ENCODE peak calls at places on chromosomes 11 and 22, in five cellular contexts. One of them, this sample, is unnamed.

GRCh38 chr11:120612363-120613263 is 101.1 kb downstream of the GRIK4 start:
- DNase-seq in AG04450: peak
- DNase-seq in GM23248: peak
- DNase-seq in spleen: no peak
- DNase-seq in heart left ventricle: peak
- DNase-seq in this sample: no peak

GRCh38 chr11:124602751-124603150 is 8.5 kb upstream of the PANX3 start:
- DNase-seq in AG04450: no peak
- DNase-seq in heart left ventricle: no peak
- DNase-seq in GM23248: peak
- DNase-seq in spleen: no peak
- DNase-seq in this sample: no peak

GRCh38 chr22:38841211-38841610 is 2.6 kb downstream of the NPTXR start:
- DNase-seq in GM23248: no peak
- DNase-seq in heart left ventricle: no peak
- DNase-seq in AG04450: no peak
- DNase-seq in spleen: peak
- DNase-seq in this sample: no peak

GRCh38 chr11:68012843-68013610 is 2.9 kb downstream of the ALDH3B1 start:
- DNase-seq in GM23248: peak
- DNase-seq in spleen: no peak
- DNase-seq in heart left ventricle: no peak
- DNase-seq in AG04450: peak
- DNase-seq in this sample: no peak

GRCh38 chr11:9066432-9066925 is 24.9 kb downstream of the SCUBE2 start:
- DNase-seq in spleen: no peak
- DNase-seq in AG04450: no peak
- DNase-seq in GM23248: no peak
- DNase-seq in heart left ventricle: no peak
- DNase-seq in this sample: no peak

GRCh38 chr22:43252319-43252718 is 65.4 kb upstream of the TTLL12 start:
- DNase-seq in heart left ventricle: no peak
- DNase-seq in spleen: no peak
- DNase-seq in GM23248: no peak
- DNase-seq in AG04450: no peak
- DNase-seq in this sample: no peak

GRCh38 chr11:72135891-72136676 is 559 bp downstream of the FOLR3 start:
- DNase-seq in heart left ventricle: no peak
- DNase-seq in spleen: no peak
- DNase-seq in GM23248: no peak
- DNase-seq in AG04450: no peak
- DNase-seq in this sample: no peak

GRCh38 chr11:65485820-65486219 is 13.0 kb upstream of the MALAT1 start:
- DNase-seq in GM23248: peak
- DNase-seq in AG04450: no peak
- DNase-seq in spleen: no peak
- DNase-seq in heart left ventricle: no peak
- DNase-seq in this sample: no peak

GRCh38 chr11:131899954-131900580 is 529.7 kb downstream of the NTM start:
- DNase-seq in GM23248: peak
- DNase-seq in AG04450: no peak
- DNase-seq in spleen: no peak
- DNase-seq in heart left ventricle: peak
- DNase-seq in this sample: no peak

GRCh38 chr11:75554258-75555022 is 7.6 kb upstream of the SERPINH1 start:
- DNase-seq in GM23248: peak
- DNase-seq in heart left ventricle: peak
- DNase-seq in AG04450: peak
- DNase-seq in spleen: no peak
- DNase-seq in this sample: peak

GRCh38 chr22:19477321-19478085 is 1.5 kb downstream of the UFD1 start:
- DNase-seq in GM23248: peak
- DNase-seq in AG04450: no peak
- DNase-seq in heart left ventricle: no peak
- DNase-seq in spleen: no peak
- DNase-seq in this sample: no peak

GRCh38 chr11:131696584-131697120 is 326.2 kb downstream of the NTM start:
- DNase-seq in heart left ventricle: no peak
- DNase-seq in GM23248: no peak
- DNase-seq in spleen: no peak
- DNase-seq in AG04450: no peak
- DNase-seq in this sample: no peak

GRCh38 chr22:50703726-50704509 is 31.3 kb downstream of the SHANK3 start:
- DNase-seq in GM23248: no peak
- DNase-seq in spleen: peak
- DNase-seq in heart left ventricle: peak
- DNase-seq in AG04450: no peak
- DNase-seq in this sample: no peak

GRCh38 chr22:50705851-50706351 is 32.1 kb upstream of the ACR start:
- DNase-seq in AG04450: no peak
- DNase-seq in GM23248: no peak
- DNase-seq in heart left ventricle: peak
- DNase-seq in spleen: peak
- DNase-seq in this sample: no peak

GRCh38 chr22:50704510-50705218 is 32.0 kb downstream of the SHANK3 start:
- DNase-seq in GM23248: no peak
- DNase-seq in spleen: peak
- DNase-seq in heart left ventricle: peak
- DNase-seq in AG04450: no peak
- DNase-seq in this sample: no peak

GRCh38 chr22:50706481-50707125 is 31.4 kb upstream of the ACR start:
- DNase-seq in GM23248: no peak
- DNase-seq in spleen: peak
- DNase-seq in heart left ventricle: peak
- DNase-seq in AG04450: no peak
- DNase-seq in this sample: no peak

GRCh38 chr22:50705219-50705691 is 32.6 kb downstream of the SHANK3 start:
- DNase-seq in AG04450: peak
- DNase-seq in heart left ventricle: peak
- DNase-seq in spleen: peak
- DNase-seq in GM23248: no peak
- DNase-seq in this sample: no peak
- H3K4me3 ChIP-seq in AG04450: peak
- H3K4me3 ChIP-seq in heart left ventricle: no peak
- H3K4me3 ChIP-seq in spleen: no peak
- H3K4me3 ChIP-seq in GM23248: no peak
- H3K4me3 ChIP-seq in this sample: no peak

GRCh38 chr11:96307748-96308133 is 35.3 kb downstream of the MAML2 start:
- DNase-seq in GM23248: peak
- DNase-seq in spleen: no peak
- DNase-seq in heart left ventricle: no peak
- DNase-seq in AG04450: peak
- DNase-seq in this sample: no peak

GRCh38 chr11:96309643-96310017 is 33.4 kb downstream of the MAML2 start:
- DNase-seq in heart left ventricle: no peak
- DNase-seq in AG04450: no peak
- DNase-seq in spleen: no peak
- DNase-seq in GM23248: no peak
- DNase-seq in this sample: no peak

GRCh38 chr11:96306600-96306932 is 36.4 kb downstream of the MAML2 start:
- DNase-seq in AG04450: no peak
- DNase-seq in GM23248: peak
- DNase-seq in heart left ventricle: no peak
- DNase-seq in spleen: no peak
- DNase-seq in this sample: no peak

GRCh38 chr11:96309001-96309642 is 33.9 kb downstream of the MAML2 start:
- DNase-seq in spleen: no peak
- DNase-seq in heart left ventricle: no peak
- DNase-seq in AG04450: no peak
- DNase-seq in GM23248: peak
- DNase-seq in this sample: no peak

GRCh38 chr11:96306933-96307747 is 35.9 kb downstream of the MAML2 start:
- DNase-seq in AG04450: peak
- DNase-seq in heart left ventricle: peak
- DNase-seq in spleen: no peak
- DNase-seq in GM23248: peak
- DNase-seq in this sample: peak
- H3K27ac ChIP-seq in AG04450: peak
- H3K27ac ChIP-seq in heart left ventricle: peak
- H3K27ac ChIP-seq in spleen: peak
- H3K27ac ChIP-seq in GM23248: peak
- H3K27ac ChIP-seq in this sample: peak

GRCh38 chr22:46064236-46064965 is 85.9 kb upstream of the PPARA start:
- DNase-seq in AG04450: no peak
- DNase-seq in GM23248: peak
- DNase-seq in spleen: peak
- DNase-seq in heart left ventricle: peak
- DNase-seq in this sample: no peak
- H3K4me3 ChIP-seq in AG04450: no peak
- H3K4me3 ChIP-seq in GM23248: peak
- H3K4me3 ChIP-seq in spleen: no peak
- H3K4me3 ChIP-seq in heart left ventricle: peak
- H3K4me3 ChIP-seq in this sample: peak

GRCh38 chr11:61829806-61830205 is 1.7 kb downstream of the FADS2 start:
- DNase-seq in spleen: no peak
- DNase-seq in AG04450: no peak
- DNase-seq in heart left ventricle: peak
- DNase-seq in GM23248: no peak
- DNase-seq in this sample: no peak

GRCh38 chr11:61827573-61828378 is at the start of gene FADS2:
- DNase-seq in GM23248: peak
- DNase-seq in AG04450: peak
- DNase-seq in heart left ventricle: peak
- DNase-seq in spleen: peak
- DNase-seq in this sample: peak

GRCh38 chr11:61828379-61828628 is 204 bp downstream of the FADS2 start:
- DNase-seq in GM23248: no peak
- DNase-seq in spleen: no peak
- DNase-seq in AG04450: no peak
- DNase-seq in heart left ventricle: no peak
- DNase-seq in this sample: no peak

GRCh38 chr11:61830318-61831105 is 2.4 kb downstream of the FADS2 start:
- DNase-seq in spleen: no peak
- DNase-seq in heart left ventricle: peak
- DNase-seq in GM23248: peak
- DNase-seq in AG04450: no peak
- DNase-seq in this sample: no peak

DNA sequence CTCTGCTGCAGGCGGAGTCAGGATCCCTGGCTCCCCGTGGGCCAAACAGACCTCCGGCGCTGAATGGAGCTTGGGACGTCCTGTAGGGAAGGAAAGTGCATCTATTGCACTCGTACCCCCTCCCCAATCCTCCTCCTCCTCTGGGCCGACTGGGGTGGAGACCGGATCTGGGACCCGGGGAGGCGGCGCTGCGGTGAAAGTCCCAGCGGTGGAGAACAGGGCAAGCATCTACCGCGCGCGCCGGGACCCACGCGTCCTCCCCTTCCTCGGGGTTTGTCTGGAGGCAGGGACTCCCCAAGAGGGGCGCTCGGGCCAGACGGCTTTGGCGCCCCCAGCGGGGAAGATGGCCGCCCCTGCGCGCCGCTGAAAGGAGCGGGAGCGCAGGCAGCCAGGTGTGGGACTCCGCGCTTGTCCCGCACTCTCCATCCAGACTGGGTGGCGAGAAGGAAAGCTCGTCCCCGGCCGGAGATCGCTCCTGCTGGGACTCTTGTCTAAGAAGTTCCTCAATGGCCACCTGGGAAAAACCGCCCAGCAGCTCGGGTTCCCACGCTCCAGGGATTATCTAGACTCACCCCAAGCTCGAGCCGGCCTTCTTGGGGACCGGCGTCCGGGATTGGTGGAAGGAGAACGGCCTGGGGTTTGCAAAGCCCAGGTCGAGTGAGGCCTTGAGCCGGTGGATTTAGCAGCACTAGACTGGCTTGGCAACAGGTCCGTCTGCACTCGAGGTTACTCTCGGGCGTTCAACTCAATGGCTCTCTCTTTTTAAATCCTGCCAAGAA is 718 bp downstream of the FADS2 start:
- DNase-seq in heart left ventricle: peak
- DNase-seq in AG04450: no peak
- DNase-seq in GM23248: peak
- DNase-seq in spleen: no peak
- DNase-seq in this sample: no peak
- H3K27ac ChIP-seq in heart left ventricle: peak
- H3K27ac ChIP-seq in AG04450: peak
- H3K27ac ChIP-seq in GM23248: no peak
- H3K27ac ChIP-seq in spleen: peak
- H3K27ac ChIP-seq in this sample: peak

DNA sequence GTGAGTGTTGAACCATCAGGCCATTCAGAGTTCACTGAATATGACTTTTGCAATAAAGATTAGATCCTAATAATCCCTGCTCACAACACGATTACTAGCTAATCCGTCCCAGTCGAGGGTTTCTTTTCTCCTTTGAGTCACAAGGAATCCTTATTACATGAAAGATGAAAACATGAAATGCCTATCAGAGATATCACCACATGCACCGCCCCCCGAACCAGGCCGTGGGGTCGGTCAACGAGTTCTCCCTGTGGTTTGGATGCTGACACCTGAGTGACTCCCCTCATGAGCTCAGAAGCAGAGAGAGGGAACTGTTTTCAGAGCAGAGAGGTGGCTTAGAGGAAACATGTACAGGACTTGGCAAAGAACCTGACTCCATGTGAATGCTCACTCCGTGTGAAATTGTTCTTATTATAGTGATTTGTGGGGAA is 263.3 kb downstream of the ETS1 start:
- DNase-seq in GM23248: no peak
- DNase-seq in AG04450: no peak
- DNase-seq in heart left ventricle: no peak
- DNase-seq in spleen: peak
- DNase-seq in this sample: no peak
- H3K4me3 ChIP-seq in GM23248: no peak
- H3K4me3 ChIP-seq in AG04450: no peak
- H3K4me3 ChIP-seq in heart left ventricle: no peak
- H3K4me3 ChIP-seq in spleen: no peak
- H3K4me3 ChIP-seq in this sample: no peak

This sample was measured in thoracic aorta.